ENCODE peak calls at places on chromosomes 1 and 21, in eight cellular contexts. G is progenitor cell of endocrine pancreas, O is RWPE1, Z is AG04450, Y is sigmoid colon, E is PC-9, J is fibroblast of lung, S is brain microvascular endothelial cell. K is an unnamed sample.

GRCh38 chr1:232132572-232132971 is 497.4 kb downstream of the SIPA1L2 start:
- DNase-seq in G (no peak), O (no peak), Z (no peak), Y (no peak), E (no peak), J (no peak), S (no peak), K (no peak)

GRCh38 chr1:206921772-206922265 is at the start of gene FCMR:
- DNase-seq in G (no peak), O (no peak), Z (no peak), Y (no peak), E (no peak), J (no peak), S (no peak), K (no peak)

GRCh38 chr21:33027401-33028185 is 1.9 kb downstream of the OLIG2 start:
- DNase-seq in G (no peak), O (no peak), Z (no peak), Y (peak), E (no peak), J (no peak), S (no peak), K (no peak)

GRCh38 chr1:235160965-235161684 is at the start of gene RBM34:
- DNase-seq in G (peak), O (peak), Z (peak), Y (peak), E (peak), J (peak), S (peak), K (peak)

GRCh38 chr21:28991861-28992525 is 684 bp downstream of the LTN1 start:
- DNase-seq in G (no peak), O (peak), Z (no peak), Y (no peak), E (no peak), J (no peak), S (no peak), K (no peak)

GRCh38 chr1:31694069-31694909 is 9.5 kb downstream of the COL16A1 start:
- DNase-seq in G (no peak), O (no peak), Z (no peak), Y (no peak), E (no peak), J (no peak), S (no peak), K (no peak)

GRCh38 chr1:77313491-77313890 is 31.7 kb downstream of the AK5 start:
- DNase-seq in G (no peak), O (no peak), Z (no peak), Y (no peak), E (no peak), J (peak), S (no peak), K (peak)

GRCh38 chr1:18109756-18110597 is 2.4 kb downstream of the IGSF21 start:
- DNase-seq in G (peak), O (no peak), Z (no peak), Y (no peak), E (no peak), J (peak), S (no peak), K (peak)

GRCh38 chr21:35095859-35096291 is 46.8 kb upstream of the RUNX1 start:
- DNase-seq in G (no peak), O (no peak), Z (no peak), Y (no peak), E (no peak), J (peak), S (no peak), K (no peak)

GRCh38 chr1:70140343-70140742 is 65.0 kb downstream of the LRRC40 start:
- DNase-seq in G (no peak), O (no peak), Z (no peak), Y (no peak), E (no peak), J (peak), S (peak), K (no peak)

GRCh38 chr1:30991852-30992606 is 73.5 kb downstream of the PUM1 start:
- DNase-seq in G (no peak), O (no peak), Z (no peak), Y (no peak), E (no peak), J (no peak), S (no peak), K (no peak)

GRCh38 chr1:169144941-169145626 is 38.6 kb downstream of the ATP1B1 start:
- DNase-seq in G (no peak), O (no peak), Z (no peak), Y (no peak), E (no peak), J (no peak), S (no peak), K (no peak)

GRCh38 chr1:44842763-44843655 is at the start of gene PTCH2:
- DNase-seq in G (peak), O (peak), Z (peak), Y (peak), E (no peak), J (peak), S (no peak), K (peak)

GRCh38 chr1:107965112-107965991 is at the start of gene VAV3:
- DNase-seq in G (peak), O (peak), Z (no peak), Y (peak), E (peak), J (peak), S (peak), K (peak)

GRCh38 chr1:117058810-117059209 is 1.3 kb upstream of the TTF2 start:
- DNase-seq in G (no peak), O (no peak), Z (no peak), Y (no peak), E (no peak), J (no peak), S (no peak), K (no peak)

GRCh38 chr1:65041014-65041413 is 74.7 kb upstream of the JAK1 start:
- DNase-seq in G (no peak), O (no peak), Z (no peak), Y (no peak), E (no peak), J (no peak), S (no peak), K (no peak)

GRCh38 chr1:27594542-27595510 is 9.1 kb downstream of the AHDC1 start:
- DNase-seq in G (no peak), O (peak), Z (no peak), Y (no peak), E (no peak), J (peak), S (no peak), K (no peak)

GRCh38 chr1:184650177-184650866 is 104.3 kb downstream of the EDEM3 start:
- DNase-seq in G (no peak), O (no peak), Z (no peak), Y (no peak), E (no peak), J (no peak), S (no peak), K (no peak)

GRCh38 chr1:234722904-234723588 is 113.1 kb upstream of the IRF2BP2 start:
- DNase-seq in G (no peak), O (peak), Z (peak), Y (peak), E (no peak), J (peak), S (peak), K (no peak)

GRCh38 chr1:150528997-150529396 is 13.4 kb downstream of the FALEC start:
- DNase-seq in G (no peak), O (no peak), Z (peak), Y (no peak), E (no peak), J (peak), S (no peak), K (no peak)

GRCh38 chr1:82565146-82565545 is 764.4 kb downstream of the ADGRL2 start:
- DNase-seq in G (no peak), O (peak), Z (no peak), Y (no peak), E (peak), J (peak), S (peak), K (no peak)

GRCh38 chr1:202310071-202310725 is 31.5 kb downstream of the UBE2T start:
- DNase-seq in G (no peak), O (no peak), Z (no peak), Y (no peak), E (no peak), J (no peak), S (no peak), K (no peak)

GRCh38 chr21:28632718-28633408 is 359.8 kb downstream of the LTN1 start:
- DNase-seq in G (no peak), O (peak), Z (no peak), Y (no peak), E (peak), J (peak), S (peak), K (no peak)

GRCh38 chr1:154941332-154941995 is 4.9 kb upstream of the PMVK start:
- DNase-seq in G (no peak), O (no peak), Z (no peak), Y (no peak), E (no peak), J (no peak), S (no peak), K (peak)

GRCh38 chr1:156601892-156602291 is 613 bp upstream of the GPATCH4 start:
- DNase-seq in G (no peak), O (no peak), Z (no peak), Y (no peak), E (no peak), J (no peak), S (no peak), K (no peak)

GRCh38 chr1:181083842-181084605 is 4.5 kb upstream of the IER5 start:
- DNase-seq in G (no peak), O (no peak), Z (no peak), Y (peak), E (no peak), J (no peak), S (no peak), K (no peak)

GRCh38 chr1:237281481-237281880 is 239.5 kb downstream of the RYR2 start:
- DNase-seq in G (no peak), O (no peak), Z (no peak), Y (no peak), E (no peak), J (no peak), S (no peak), K (no peak)

GRCh38 chr1:119144813-119145212 is 4.4 kb upstream of the WARS2 start:
- DNase-seq in G (no peak), O (no peak), Z (no peak), Y (no peak), E (no peak), J (no peak), S (no peak), K (no peak)

GRCh38 chr1:25035523-25036116 is 105.5 kb upstream of the RUNX3 start:
- DNase-seq in G (no peak), O (no peak), Z (no peak), Y (no peak), E (no peak), J (no peak), S (no peak), K (no peak)

GRCh38 chr1:25039229-25039628 is 109.2 kb upstream of the RUNX3 start:
- DNase-seq in G (no peak), O (no peak), Z (no peak), Y (no peak), E (no peak), J (no peak), S (no peak), K (no peak)

GRCh38 chr1:25038699-25039098 is 108.6 kb upstream of the RUNX3 start:
- DNase-seq in G (no peak), O (no peak), Z (no peak), Y (no peak), E (no peak), J (no peak), S (no peak), K (no peak)

GRCh38 chr1:25036117-25036546 is 106.1 kb upstream of the RUNX3 start:
- DNase-seq in G (no peak), O (no peak), Z (no peak), Y (no peak), E (no peak), J (no peak), S (no peak), K (no peak)

GRCh38 chr1:25037174-25038074 is 107.3 kb upstream of the RUNX3 start:
- DNase-seq in G (no peak), O (peak), Z (no peak), Y (no peak), E (peak), J (peak), S (peak), K (peak)
- TF ChIP-seq CTCF in G (peak), O (peak), Z (peak), Y (no peak), E (peak), J (peak), S (peak), K (peak)

DNA sequence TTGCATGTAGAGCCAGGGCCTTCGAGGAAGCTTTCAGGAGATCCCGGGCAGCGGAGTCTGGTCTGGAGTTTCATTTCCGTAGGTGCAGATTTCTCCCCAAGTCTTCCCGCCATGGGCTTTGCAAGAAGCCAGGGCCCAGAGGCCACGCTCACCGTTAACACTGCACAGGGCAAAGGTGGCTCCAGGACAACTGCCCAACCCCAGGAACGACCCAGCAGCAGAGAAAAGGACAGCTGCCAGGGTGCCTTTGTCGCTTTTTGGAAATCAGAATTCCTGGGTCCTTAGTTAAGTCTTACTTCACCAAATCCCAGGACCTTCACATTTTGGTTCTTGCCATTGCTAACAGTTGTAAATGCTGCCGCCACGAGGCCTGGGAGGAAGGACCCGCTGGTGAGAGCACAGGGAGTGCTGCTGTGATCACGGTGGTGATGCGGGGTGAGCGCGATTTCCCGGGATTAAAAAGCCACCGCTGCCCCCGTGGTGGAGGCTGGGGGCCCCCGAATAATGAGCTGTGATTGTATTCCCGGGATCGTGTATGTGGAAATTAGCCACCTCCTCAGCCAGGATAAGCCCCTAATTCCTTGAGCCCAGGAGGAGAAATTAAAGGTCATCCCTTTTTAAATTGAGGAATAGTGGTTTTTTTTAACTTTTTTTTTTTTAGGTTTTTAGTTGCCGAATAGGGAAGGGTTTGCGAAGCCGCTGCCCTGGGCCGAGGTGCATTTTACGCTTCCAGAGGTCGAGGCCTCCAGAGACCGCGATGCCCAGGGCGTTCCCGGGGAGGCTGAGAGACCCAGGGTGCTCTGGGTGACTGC is 8.2 kb downstream of the SIM2 start:
- DNase-seq in G (no peak), O (no peak), Z (no peak), Y (no peak), E (no peak), J (no peak), S (no peak), K (no peak)
- TF ChIP-seq CTCF in G (no peak), O (no peak), Z (peak), Y (no peak), E (no peak), J (no peak), S (peak), K (no peak)

DNA sequence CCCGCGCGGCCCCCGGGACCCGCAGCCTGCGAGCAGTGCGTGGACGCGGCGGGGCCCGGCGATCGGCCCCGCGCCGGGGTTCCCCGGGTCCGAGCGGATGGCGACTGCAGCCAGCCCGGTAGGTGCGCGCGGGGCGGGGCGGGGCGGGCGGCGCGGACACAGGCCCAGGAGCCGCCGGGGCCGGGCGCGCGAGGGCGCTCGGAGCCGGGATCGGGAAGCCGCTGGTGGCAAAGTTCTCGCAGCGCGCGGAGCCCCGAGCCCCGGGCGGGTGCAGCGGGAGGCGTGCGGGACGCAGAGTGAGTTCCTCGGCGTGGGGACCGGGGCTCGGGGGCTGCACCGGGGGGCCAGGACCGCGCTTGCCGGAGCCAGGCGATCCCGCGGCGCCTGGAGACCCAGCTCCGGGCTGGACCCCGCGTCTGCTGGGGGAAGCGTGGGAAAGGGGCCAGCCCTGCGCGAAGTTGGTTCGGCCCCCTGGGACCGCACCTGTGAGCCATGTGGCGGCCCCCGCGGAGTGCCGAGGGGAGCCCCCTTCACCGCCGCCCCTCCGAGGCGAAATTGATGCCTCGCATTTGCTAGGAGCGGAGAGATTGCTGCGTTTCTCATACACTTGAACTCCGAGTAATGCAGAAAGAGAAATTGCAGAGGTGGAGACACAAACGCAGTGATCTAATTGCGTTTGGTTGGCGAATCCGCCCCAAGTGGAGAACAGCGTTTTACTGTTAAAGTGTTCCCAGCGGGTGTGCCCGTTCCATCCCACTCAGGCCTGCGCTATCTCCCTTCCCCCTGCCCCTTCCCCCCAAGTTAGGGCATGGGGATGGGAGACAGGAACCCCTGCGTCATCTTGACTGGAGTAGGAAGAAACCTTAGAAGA is 228.9 kb upstream of the TMEM51 start:
- DNase-seq in G (no peak), O (peak), Z (no peak), Y (no peak), E (peak), J (peak), S (peak), K (peak)
- TF ChIP-seq CTCF in G (no peak), O (peak), Z (no peak), Y (no peak), E (no peak), J (no peak), S (no peak), K (no peak)

GRCh38 chr1:198158766-198159589 is 2.2 kb downstream of the NEK7 start:
- DNase-seq in G (peak), O (peak), Z (no peak), Y (peak), E (peak), J (peak), S (peak), K (peak)

GRCh38 chr1:198161718-198162090 is 4.9 kb downstream of the NEK7 start:
- DNase-seq in G (no peak), O (no peak), Z (no peak), Y (no peak), E (no peak), J (no peak), S (no peak), K (no peak)

GRCh38 chr1:198160946-198161614 is 4.3 kb downstream of the NEK7 start:
- DNase-seq in G (no peak), O (no peak), Z (no peak), Y (no peak), E (no peak), J (no peak), S (no peak), K (no peak)

GRCh38 chr1:198165927-198166647 is 9.3 kb downstream of the NEK7 start:
- DNase-seq in G (no peak), O (no peak), Z (no peak), Y (no peak), E (no peak), J (no peak), S (no peak), K (no peak)

DNA sequence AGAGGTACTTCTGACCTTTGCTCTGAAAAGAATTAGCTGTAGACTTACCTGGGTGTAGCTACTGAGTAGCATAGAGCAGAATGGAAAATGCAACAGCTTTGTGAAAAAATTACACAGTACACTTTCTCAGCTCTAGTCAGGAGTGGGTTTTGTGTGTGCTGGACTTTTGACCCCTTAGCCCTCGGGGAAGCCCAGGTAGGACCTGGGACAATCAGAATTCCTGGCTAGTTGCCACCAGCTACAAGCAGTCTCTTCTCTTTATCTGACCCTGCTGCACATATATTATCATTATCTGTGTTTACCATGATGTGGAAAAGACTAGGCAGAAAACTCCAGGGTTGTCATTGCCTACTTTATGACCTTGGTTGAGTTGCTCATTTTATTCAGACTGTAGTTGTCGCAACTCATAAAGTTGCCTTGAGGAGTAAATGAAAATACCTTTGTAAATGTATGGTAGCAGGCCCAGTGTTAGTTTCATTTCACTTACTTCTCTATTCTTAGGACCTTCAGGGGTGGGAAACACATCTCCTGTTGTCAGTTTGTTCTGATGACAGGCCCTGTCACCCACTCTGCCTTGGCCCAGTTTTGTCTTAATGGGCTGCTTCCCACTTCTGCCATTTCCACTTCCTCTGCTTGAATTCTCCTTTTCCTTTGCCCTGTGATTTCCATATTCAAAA is 5.4 kb downstream of the NEK7 start:
- DNase-seq in G (no peak), O (no peak), Z (no peak), Y (no peak), E (no peak), J (no peak), S (no peak), K (no peak)
- TF ChIP-seq CTCF in G (no peak), O (no peak), Z (no peak), Y (no peak), E (no peak), J (no peak), S (no peak), K (no peak)